ENCODE peak calls at places on chromosome 21, in ten cellular contexts. L, A, Z, V, T, B, S, U, C and H are unnamed samples.

GRCh38 chr21:46253610-46254124 is 25.1 kb upstream of the LSS start:
- DNase-seq in L (no peak), A (no peak), Z (peak), V (no peak), T (no peak), B (no peak), S (no peak), U (no peak), C (no peak), H (no peak)

GRCh38 chr21:45932922-45933502 is 48.6 kb upstream of the COL6A1 start:
- DNase-seq in L (no peak), A (no peak), Z (no peak), V (no peak), T (no peak), B (no peak), S (no peak), U (no peak), C (no peak), H (no peak)

GRCh38 chr21:46619846-46620245 is 15.0 kb upstream of the S100B start:
- DNase-seq in L (peak), A (no peak), Z (no peak), V (no peak), T (no peak), B (no peak), S (no peak), U (no peak), C (no peak), H (no peak)

GRCh38 chr21:40143822-40144525 is 276.7 kb downstream of the PCP4 start:
- DNase-seq in L (peak), A (peak), Z (peak), V (peak), T (no peak), B (peak), S (peak), U (peak), C (no peak), H (peak)

GRCh38 chr21:40531421-40531820 is 315.5 kb downstream of the DSCAM start:
- DNase-seq in L (peak), A (no peak), Z (no peak), V (no peak), T (no peak), B (peak), S (no peak), U (no peak), C (no peak), H (no peak)

GRCh38 chr21:36428789-36429671 is 43.8 kb downstream of the CHAF1B start:
- DNase-seq in L (peak), A (peak), Z (no peak), V (no peak), T (no peak), B (no peak), S (no peak), U (no peak), C (no peak), H (no peak)

GRCh38 chr21:29125199-29125598 is 5.2 kb upstream of the MAP3K7CL start:
- DNase-seq in L (no peak), A (no peak), Z (no peak), V (no peak), T (no peak), B (no peak), S (no peak), U (no peak), C (no peak), H (no peak)

GRCh38 chr21:40095477-40095876 is 228.2 kb downstream of the PCP4 start:
- DNase-seq in L (no peak), A (no peak), Z (no peak), V (no peak), T (no peak), B (no peak), S (no peak), U (no peak), C (no peak), H (no peak)

GRCh38 chr21:45393021-45393420 is 11.9 kb upstream of the COL18A1 start:
- DNase-seq in L (no peak), A (no peak), Z (no peak), V (no peak), T (peak), B (no peak), S (peak), U (no peak), C (no peak), H (no peak)

GRCh38 chr21:35528109-35529042 is 479.3 kb upstream of the RUNX1 start:
- DNase-seq in L (no peak), A (no peak), Z (peak), V (no peak), T (no peak), B (no peak), S (no peak), U (no peak), C (no peak), H (no peak)

GRCh38 chr21:36260802-36261201 is 59.2 kb upstream of the MORC3 start:
- DNase-seq in L (no peak), A (no peak), Z (no peak), V (no peak), T (no peak), B (no peak), S (no peak), U (no peak), C (no peak), H (no peak)

GRCh38 chr21:32585042-32585710 is at the start of gene TCP10L:
- DNase-seq in L (no peak), A (no peak), Z (no peak), V (no peak), T (no peak), B (no peak), S (no peak), U (no peak), C (no peak), H (no peak)

GRCh38 chr21:31686272-31686913 is 26.9 kb downstream of the SOD1 start:
- DNase-seq in L (no peak), A (no peak), Z (no peak), V (no peak), T (no peak), B (no peak), S (no peak), U (no peak), C (no peak), H (no peak)

GRCh38 chr21:40924641-40925040 is 77.7 kb upstream of the DSCAM start:
- DNase-seq in L (no peak), A (no peak), Z (no peak), V (no peak), T (no peak), B (no peak), S (no peak), U (no peak), C (no peak), H (no peak)

GRCh38 chr21:32184059-32184458 is 94.8 kb downstream of the MIS18A start:
- DNase-seq in L (no peak), A (no peak), Z (no peak), V (no peak), T (no peak), B (no peak), S (peak), U (no peak), C (no peak), H (no peak)

GRCh38 chr21:34890724-34891609 is 158.1 kb downstream of the RUNX1 start:
- DNase-seq in L (peak), A (no peak), Z (no peak), V (no peak), T (no peak), B (peak), S (peak), U (no peak), C (no peak), H (no peak)

GRCh38 chr21:36079010-36079649 is 9.3 kb downstream of the CBR1 start:
- DNase-seq in L (no peak), A (no peak), Z (no peak), V (no peak), T (no peak), B (no peak), S (no peak), U (peak), C (no peak), H (no peak)

GRCh38 chr21:20592482-20592881 is 405.7 kb upstream of the NCAM2 start:
- DNase-seq in L (no peak), A (no peak), Z (no peak), V (no peak), T (no peak), B (peak), S (peak), U (no peak), C (no peak), H (no peak)

GRCh38 chr21:22813201-22813600 is 1815.0 kb downstream of the NCAM2 start:
- DNase-seq in L (no peak), A (no peak), Z (no peak), V (no peak), T (no peak), B (no peak), S (no peak), U (no peak), C (no peak), H (no peak)

GRCh38 chr21:15065381-15066230 is 806 bp upstream of the NRIP1 start:
- DNase-seq in L (peak), A (peak), Z (peak), V (peak), T (peak), B (peak), S (peak), U (peak), C (peak), H (peak)

GRCh38 chr21:33024278-33025103 is 1.2 kb upstream of the OLIG2 start:
- DNase-seq in L (no peak), A (no peak), Z (no peak), V (no peak), T (no peak), B (no peak), S (peak), U (no peak), C (no peak), H (no peak)

GRCh38 chr21:15682977-15683376 is 46.8 kb upstream of the USP25 start:
- DNase-seq in L (peak), A (peak), Z (no peak), V (no peak), T (no peak), B (peak), S (no peak), U (no peak), C (no peak), H (no peak)

GRCh38 chr21:25908495-25908894 is 173.7 kb downstream of the GABPA start:
- DNase-seq in L (no peak), A (no peak), Z (no peak), V (no peak), T (no peak), B (no peak), S (no peak), U (no peak), C (no peak), H (no peak)

GRCh38 chr21:15557925-15558324 is 171.9 kb upstream of the USP25 start:
- DNase-seq in L (no peak), A (no peak), Z (peak), V (no peak), T (no peak), B (no peak), S (no peak), U (no peak), C (no peak), H (peak)

GRCh38 chr21:31895069-31895851 is 22.4 kb downstream of the HUNK start:
- DNase-seq in L (peak), A (no peak), Z (no peak), V (no peak), T (no peak), B (no peak), S (peak), U (no peak), C (no peak), H (no peak)

DNA sequence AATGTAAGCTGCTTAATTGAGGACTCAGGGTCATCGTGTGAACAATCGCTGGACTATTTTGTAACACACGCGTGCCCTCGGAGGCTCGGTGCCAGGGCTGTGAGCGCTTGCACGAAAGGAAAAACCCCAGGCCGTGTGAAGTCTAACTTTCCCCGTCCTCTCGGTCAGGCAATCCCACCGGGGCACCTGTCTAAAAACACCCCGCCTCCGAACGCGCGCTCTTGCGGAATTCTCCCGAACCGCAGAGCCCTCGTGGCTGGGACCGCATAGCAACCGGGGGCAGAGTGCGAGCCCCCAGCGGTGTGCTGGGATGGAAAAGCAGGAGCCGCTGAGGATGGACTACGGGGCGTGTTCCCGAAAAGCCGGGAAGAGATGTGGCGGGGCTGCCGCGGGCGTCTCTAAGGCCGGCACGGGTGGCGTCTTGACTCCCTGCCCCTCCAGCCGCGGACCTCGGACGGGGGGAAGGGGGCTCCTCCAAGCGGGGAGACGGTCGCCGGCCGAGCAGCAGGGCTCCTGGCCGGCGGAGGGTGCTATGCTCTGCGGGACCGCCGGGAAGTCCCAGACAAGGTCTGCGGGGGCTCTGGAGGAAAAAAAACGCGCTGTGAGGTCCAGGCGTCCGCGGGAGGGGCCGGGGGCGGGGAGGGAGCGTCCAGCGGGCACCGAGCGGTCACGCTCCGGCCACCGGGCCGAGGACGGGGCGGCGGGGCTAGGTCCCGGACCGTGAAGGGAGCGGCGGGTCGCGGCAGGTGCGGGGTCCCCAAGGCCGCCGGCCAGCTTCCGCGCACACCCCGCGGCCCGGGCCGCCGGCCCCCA is 936 bp downstream of the ZBTB21 start:
- DNase-seq in L (peak), A (peak), Z (peak), V (no peak), T (peak), B (peak), S (peak), U (peak), C (peak), H (peak)
- TF ChIP-seq CTCF in L (peak), A (no peak), Z (peak), V (peak), T (no peak), B (peak), S (peak), U (peak), C (no peak), H (no peak)

GRCh38 chr21:38170705-38171682 is 85.8 kb upstream of the KCNJ15 start:
- DNase-seq in L (peak), A (peak), Z (no peak), V (no peak), T (no peak), B (peak), S (no peak), U (peak), C (no peak), H (no peak)
- H3K4me3 ChIP-seq in L (no peak), A (no peak), Z (no peak), V (no peak), T (no peak), B (no peak), S (no peak), U (no peak), C (no peak), H (no peak)

DNA sequence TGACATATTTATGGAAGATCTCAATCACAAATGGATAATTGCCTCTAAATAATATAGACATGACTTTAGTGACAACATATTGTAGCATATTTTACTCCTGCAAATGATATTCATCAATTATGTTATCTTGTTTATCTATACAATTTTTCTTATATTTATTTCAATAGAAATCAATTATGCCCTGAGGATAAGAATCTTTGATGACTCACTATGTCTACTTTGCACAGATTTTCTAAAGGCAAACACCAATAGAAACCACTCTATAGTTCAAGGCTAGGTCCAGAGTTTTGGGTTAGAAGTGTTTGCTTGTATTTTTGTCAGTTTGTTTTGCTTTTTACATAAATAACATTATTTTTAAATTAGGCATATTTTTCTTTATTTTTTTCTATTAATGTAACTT is 879.0 kb downstream of the LTN1 start:
- DNase-seq in L (no peak), A (peak), Z (no peak), V (no peak), T (no peak), B (no peak), S (no peak), U (no peak), C (no peak), H (no peak)
- TF ChIP-seq CTCF in L (no peak), A (no peak), Z (no peak), V (no peak), T (no peak), B (no peak), S (no peak), U (no peak), C (no peak), H (no peak)

GRCh38 chr21:17798796-17799195 is 20.4 kb downstream of the C21orf91 start:
- DNase-seq in L (peak), A (no peak), Z (no peak), V (no peak), T (no peak), B (no peak), S (no peak), U (no peak), C (no peak), H (no peak)
- H3K4me3 ChIP-seq in L (no peak), A (no peak), Z (no peak), V (no peak), T (no peak), B (no peak), S (no peak), U (no peak), C (no peak), H (no peak)

GRCh38 chr21:44337941-44338895 is 972 bp downstream of the CFAP410 start:
- DNase-seq in L (peak), A (peak), Z (peak), V (peak), T (peak), B (peak), S (peak), U (peak), C (no peak), H (peak)
- TF ChIP-seq CTCF in L (peak), A (peak), Z (peak), V (no peak), T (no peak), B (peak), S (peak), U (peak), C (no peak), H (peak)

GRCh38 chr21:38883142-38883541 is 77.4 kb downstream of the ETS2 start:
- DNase-seq in L (no peak), A (no peak), Z (no peak), V (no peak), T (no peak), B (no peak), S (no peak), U (no peak), C (no peak), H (no peak)
- H3K4me3 ChIP-seq in L (no peak), A (no peak), Z (no peak), V (no peak), T (no peak), B (no peak), S (no peak), U (no peak), C (no peak), H (no peak)

DNA sequence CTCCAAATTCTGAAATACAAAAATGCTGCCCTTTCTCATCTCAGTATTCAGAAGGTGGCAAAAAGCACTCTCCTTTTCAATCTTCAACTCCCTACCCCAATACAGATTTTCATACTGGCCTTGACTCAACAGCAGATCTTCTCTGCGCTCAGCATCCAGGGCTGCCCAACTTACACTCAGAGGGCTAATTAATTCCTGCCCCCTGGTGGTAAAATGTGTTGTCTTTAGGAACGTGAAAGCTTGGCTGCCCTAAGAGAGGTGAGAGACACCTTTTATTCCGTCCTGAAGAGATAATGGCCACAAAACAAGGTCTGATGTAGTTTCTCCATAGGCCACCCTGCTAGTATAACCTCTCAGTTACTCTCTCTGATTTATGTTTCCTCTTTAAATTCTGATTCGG is 25.0 kb downstream of the KRTAP24-1 start:
- DNase-seq in L (no peak), A (peak), Z (no peak), V (no peak), T (no peak), B (peak), S (peak), U (no peak), C (no peak), H (peak)
- TF ChIP-seq CTCF in L (no peak), A (peak), Z (peak), V (peak), T (no peak), B (peak), S (peak), U (no peak), C (no peak), H (peak)